ENCODE peak calls at places on chromosomes 2 and 18, in six cellular contexts. One of them, this sample, is unnamed.

GRCh38 chr2:241849616-241850543 is 8.8 kb downstream of the PDCD1 start:
- DNase-seq in fibroblast of mammary gland: no peak
- DNase-seq in hepatocyte: no peak
- DNase-seq in AG10803: no peak
- DNase-seq in GM12865: peak
- DNase-seq in heart left ventricle: no peak
- DNase-seq in this sample: no peak

GRCh38 chr18:47969851-47970250 is 39.4 kb upstream of the SMAD2 start:
- DNase-seq in fibroblast of mammary gland: peak
- DNase-seq in hepatocyte: no peak
- DNase-seq in AG10803: no peak
- DNase-seq in GM12865: no peak
- DNase-seq in heart left ventricle: no peak
- DNase-seq in this sample: no peak

GRCh38 chr2:227805578-227805977 is 8.1 kb upstream of the CCL20 start:
- DNase-seq in fibroblast of mammary gland: no peak
- DNase-seq in hepatocyte: no peak
- DNase-seq in AG10803: no peak
- DNase-seq in GM12865: peak
- DNase-seq in heart left ventricle: no peak
- DNase-seq in this sample: peak

GRCh38 chr2:68487773-68488355 is 20.5 kb downstream of the APLF start:
- DNase-seq in fibroblast of mammary gland: peak
- DNase-seq in hepatocyte: peak
- DNase-seq in AG10803: peak
- DNase-seq in GM12865: peak
- DNase-seq in heart left ventricle: no peak
- DNase-seq in this sample: no peak

GRCh38 chr2:171991027-171991426 is 8.7 kb upstream of the METAP1D start:
- DNase-seq in fibroblast of mammary gland: no peak
- DNase-seq in hepatocyte: no peak
- DNase-seq in AG10803: no peak
- DNase-seq in GM12865: no peak
- DNase-seq in heart left ventricle: no peak
- DNase-seq in this sample: no peak

GRCh38 chr2:64931536-64932326 is 57.5 kb upstream of the SLC1A4 start:
- DNase-seq in fibroblast of mammary gland: no peak
- DNase-seq in hepatocyte: no peak
- DNase-seq in AG10803: no peak
- DNase-seq in GM12865: peak
- DNase-seq in heart left ventricle: no peak
- DNase-seq in this sample: no peak

GRCh38 chr2:95061601-95062183 is 36.2 kb downstream of the MAL start:
- DNase-seq in fibroblast of mammary gland: no peak
- DNase-seq in hepatocyte: no peak
- DNase-seq in AG10803: no peak
- DNase-seq in GM12865: no peak
- DNase-seq in heart left ventricle: peak
- DNase-seq in this sample: no peak

GRCh38 chr2:174972924-174973323 is 32.3 kb downstream of the CHN1 start:
- DNase-seq in fibroblast of mammary gland: peak
- DNase-seq in hepatocyte: no peak
- DNase-seq in AG10803: peak
- DNase-seq in GM12865: no peak
- DNase-seq in heart left ventricle: no peak
- DNase-seq in this sample: no peak

GRCh38 chr2:172484253-172484652 is 56.9 kb downstream of the ITGA6 start:
- DNase-seq in fibroblast of mammary gland: peak
- DNase-seq in hepatocyte: peak
- DNase-seq in AG10803: peak
- DNase-seq in GM12865: peak
- DNase-seq in heart left ventricle: no peak
- DNase-seq in this sample: no peak

GRCh38 chr18:32598144-32598543 is 127.5 kb upstream of the GAREM1 start:
- DNase-seq in fibroblast of mammary gland: no peak
- DNase-seq in hepatocyte: no peak
- DNase-seq in AG10803: no peak
- DNase-seq in GM12865: no peak
- DNase-seq in heart left ventricle: no peak
- DNase-seq in this sample: no peak

GRCh38 chr2:74321737-74322136 is 21.5 kb downstream of the SLC4A5 start:
- DNase-seq in fibroblast of mammary gland: peak
- DNase-seq in hepatocyte: no peak
- DNase-seq in AG10803: no peak
- DNase-seq in GM12865: no peak
- DNase-seq in heart left ventricle: no peak
- DNase-seq in this sample: no peak

GRCh38 chr18:41767960-41768359 is 187.1 kb upstream of the PIK3C3 start:
- DNase-seq in fibroblast of mammary gland: peak
- DNase-seq in hepatocyte: peak
- DNase-seq in AG10803: peak
- DNase-seq in GM12865: peak
- DNase-seq in heart left ventricle: no peak
- DNase-seq in this sample: no peak

GRCh38 chr2:209986405-209986804 is 16.0 kb upstream of the RPE start:
- DNase-seq in fibroblast of mammary gland: peak
- DNase-seq in hepatocyte: no peak
- DNase-seq in AG10803: no peak
- DNase-seq in GM12865: no peak
- DNase-seq in heart left ventricle: no peak
- DNase-seq in this sample: no peak

GRCh38 chr2:54945401-54946219 is 104.6 kb downstream of the RTN4 start:
- DNase-seq in fibroblast of mammary gland: peak
- DNase-seq in hepatocyte: no peak
- DNase-seq in AG10803: peak
- DNase-seq in GM12865: peak
- DNase-seq in heart left ventricle: no peak
- DNase-seq in this sample: peak

GRCh38 chr2:133262888-133263287 is 305.4 kb downstream of the NCKAP5 start:
- DNase-seq in fibroblast of mammary gland: no peak
- DNase-seq in hepatocyte: no peak
- DNase-seq in AG10803: peak
- DNase-seq in GM12865: no peak
- DNase-seq in heart left ventricle: no peak
- DNase-seq in this sample: no peak

GRCh38 chr2:133264951-133265949 is 303.0 kb downstream of the NCKAP5 start:
- DNase-seq in fibroblast of mammary gland: no peak
- DNase-seq in hepatocyte: peak
- DNase-seq in AG10803: no peak
- DNase-seq in GM12865: no peak
- DNase-seq in heart left ventricle: peak
- DNase-seq in this sample: peak

GRCh38 chr2:133266926-133267590 is 301.2 kb downstream of the NCKAP5 start:
- DNase-seq in fibroblast of mammary gland: no peak
- DNase-seq in hepatocyte: no peak
- DNase-seq in AG10803: no peak
- DNase-seq in GM12865: no peak
- DNase-seq in heart left ventricle: no peak
- DNase-seq in this sample: no peak

GRCh38 chr2:133270550-133270949 is 297.7 kb downstream of the NCKAP5 start:
- DNase-seq in fibroblast of mammary gland: no peak
- DNase-seq in hepatocyte: no peak
- DNase-seq in AG10803: no peak
- DNase-seq in GM12865: no peak
- DNase-seq in heart left ventricle: no peak
- DNase-seq in this sample: no peak

DNA sequence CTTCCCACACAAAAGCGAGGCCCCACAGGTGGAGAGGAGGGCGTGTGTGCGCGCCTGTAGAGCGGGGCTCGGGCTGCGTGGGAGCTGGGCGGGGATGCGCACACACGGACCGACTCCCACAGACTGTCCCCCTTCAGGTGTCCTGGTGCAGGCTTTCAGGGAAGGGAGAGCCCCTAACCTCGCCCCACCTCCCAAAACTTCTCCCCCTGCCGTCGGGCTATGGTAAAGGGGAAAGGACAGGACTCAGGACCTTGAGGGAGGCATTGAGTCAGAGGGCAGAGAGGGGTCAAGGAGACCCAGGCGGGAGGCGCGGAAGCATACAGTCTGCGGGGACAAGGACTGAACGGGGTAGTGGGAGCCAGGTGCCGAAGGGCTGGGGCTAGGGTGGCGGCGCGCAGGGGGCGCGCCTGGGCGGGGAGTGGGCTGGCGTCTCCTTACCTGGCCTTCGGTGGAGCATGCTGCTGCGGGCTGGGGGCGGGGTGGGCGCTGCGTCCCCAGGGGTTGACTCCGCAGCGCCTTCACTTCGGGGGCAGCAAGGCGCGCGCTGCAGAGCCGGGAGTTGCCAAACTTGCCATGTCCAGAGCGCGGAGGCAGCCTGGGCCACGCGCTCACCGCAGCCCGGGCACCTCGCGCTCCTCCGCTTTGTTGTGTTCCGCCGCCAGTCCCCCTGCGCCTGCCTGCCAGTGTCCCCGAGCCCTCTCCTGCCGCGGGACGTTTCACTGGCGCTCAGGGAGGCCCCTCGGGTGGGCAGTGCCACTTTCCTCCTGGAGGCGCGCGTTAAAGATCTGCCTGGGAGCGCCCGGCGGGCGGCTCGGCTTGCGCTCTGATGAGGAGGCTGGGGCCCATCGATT is 302.0 kb downstream of the NCKAP5 start:
- DNase-seq in fibroblast of mammary gland: no peak
- DNase-seq in hepatocyte: peak
- DNase-seq in AG10803: peak
- DNase-seq in GM12865: no peak
- DNase-seq in heart left ventricle: no peak
- DNase-seq in this sample: no peak
- H3K4me3 ChIP-seq in fibroblast of mammary gland: no peak
- H3K4me3 ChIP-seq in hepatocyte: peak
- H3K4me3 ChIP-seq in AG10803: peak
- H3K4me3 ChIP-seq in GM12865: no peak
- H3K4me3 ChIP-seq in heart left ventricle: peak
- H3K4me3 ChIP-seq in this sample: no peak

DNA sequence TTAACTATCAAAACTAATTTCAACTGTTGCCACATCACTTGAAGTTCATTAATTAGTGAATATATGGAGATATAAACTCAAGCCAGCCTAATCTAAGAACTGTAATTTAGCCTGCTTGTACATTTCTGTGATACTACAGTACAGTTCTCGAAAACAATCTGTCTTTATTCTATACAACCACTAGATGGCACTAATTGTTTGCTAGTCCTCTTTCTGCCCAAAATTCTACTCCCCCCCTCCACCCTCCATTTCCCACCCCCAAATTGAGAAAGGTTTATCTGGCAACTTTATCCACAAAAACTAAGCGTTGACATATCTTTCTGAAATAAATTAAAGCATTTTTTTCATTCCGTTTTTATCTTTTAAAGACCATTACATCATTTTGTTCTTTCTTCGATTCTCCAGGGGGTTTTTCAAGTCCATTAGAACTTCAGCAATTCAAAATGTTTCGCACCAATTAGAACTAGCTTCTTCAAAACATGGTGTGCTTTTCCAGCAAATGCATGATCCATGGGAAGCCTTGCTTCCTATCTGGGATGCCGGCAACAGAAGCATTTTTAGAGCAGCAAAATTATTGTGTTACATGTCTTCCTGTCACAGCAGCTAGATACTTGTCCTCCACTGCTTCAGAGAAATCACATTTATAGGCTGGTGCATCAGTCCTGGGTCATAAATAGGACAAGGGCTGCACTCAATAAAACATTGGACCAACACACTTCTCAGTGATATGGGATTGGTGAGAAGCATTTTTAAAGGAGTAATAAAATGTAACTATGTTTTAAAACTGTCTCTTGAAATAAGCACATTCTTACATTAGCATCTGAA is 241.3 kb downstream of the PAX3 start:
- DNase-seq in fibroblast of mammary gland: peak
- DNase-seq in hepatocyte: no peak
- DNase-seq in AG10803: peak
- DNase-seq in GM12865: peak
- DNase-seq in heart left ventricle: no peak
- DNase-seq in this sample: no peak
- TF ChIP-seq CTCF in fibroblast of mammary gland: peak
- TF ChIP-seq CTCF in hepatocyte: peak
- TF ChIP-seq CTCF in AG10803: peak
- TF ChIP-seq CTCF in GM12865: peak
- TF ChIP-seq CTCF in heart left ventricle: peak
- TF ChIP-seq CTCF in this sample: peak

DNA sequence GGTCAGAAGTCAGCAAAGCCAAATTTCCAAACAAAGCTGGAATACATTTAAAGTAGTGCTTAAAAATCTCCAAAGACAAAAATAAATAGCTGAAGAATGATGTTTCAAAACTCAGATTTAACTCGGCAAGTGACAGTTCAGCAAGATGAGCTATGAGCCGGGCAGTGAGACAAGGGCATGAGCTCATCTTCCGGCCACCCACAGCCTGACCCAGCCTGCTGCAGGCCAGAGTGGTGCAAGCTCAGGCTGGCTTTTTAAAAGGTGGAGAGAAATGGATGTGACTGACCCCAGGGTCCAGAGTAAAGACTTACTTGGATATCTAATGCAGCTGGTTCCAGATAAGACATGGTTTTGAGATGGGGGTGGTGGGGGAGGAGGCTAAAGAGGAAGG is 98.2 kb upstream of the KLHL29 start:
- DNase-seq in fibroblast of mammary gland: peak
- DNase-seq in hepatocyte: peak
- DNase-seq in AG10803: peak
- DNase-seq in GM12865: no peak
- DNase-seq in heart left ventricle: peak
- DNase-seq in this sample: peak
- H3K4me3 ChIP-seq in fibroblast of mammary gland: no peak
- H3K4me3 ChIP-seq in hepatocyte: no peak
- H3K4me3 ChIP-seq in AG10803: no peak
- H3K4me3 ChIP-seq in GM12865: no peak
- H3K4me3 ChIP-seq in heart left ventricle: no peak
- H3K4me3 ChIP-seq in this sample: no peak

GRCh38 chr2:71894266-71894665 is 253.4 kb downstream of the CYP26B1 start:
- DNase-seq in fibroblast of mammary gland: no peak
- DNase-seq in hepatocyte: no peak
- DNase-seq in AG10803: no peak
- DNase-seq in GM12865: no peak
- DNase-seq in heart left ventricle: peak
- DNase-seq in this sample: peak
- TF ChIP-seq CTCF in fibroblast of mammary gland: no peak
- TF ChIP-seq CTCF in hepatocyte: no peak
- TF ChIP-seq CTCF in AG10803: no peak
- TF ChIP-seq CTCF in GM12865: no peak
- TF ChIP-seq CTCF in heart left ventricle: no peak
- TF ChIP-seq CTCF in this sample: no peak

GRCh38 chr2:161245237-161245505 is 63.1 kb upstream of the PSMD14 start:
- DNase-seq in fibroblast of mammary gland: no peak
- DNase-seq in hepatocyte: no peak
- DNase-seq in AG10803: no peak
- DNase-seq in GM12865: no peak
- DNase-seq in heart left ventricle: no peak
- DNase-seq in this sample: no peak
- H3K4me3 ChIP-seq in fibroblast of mammary gland: no peak
- H3K4me3 ChIP-seq in hepatocyte: peak
- H3K4me3 ChIP-seq in AG10803: no peak
- H3K4me3 ChIP-seq in GM12865: peak
- H3K4me3 ChIP-seq in heart left ventricle: peak
- H3K4me3 ChIP-seq in this sample: peak

This sample was measured in Peyer's patch.